ENCODE peak calls at places on chromosomes 4 and X, in eight cellular contexts. One of them, this sample, is unnamed.

GRCh38 chrX:82384401-82384800 is 1123.7 kb upstream of the POU3F4 start:
- DNase-seq in GM12864: no peak
- DNase-seq in AG08396: no peak
- DNase-seq in PC-3: no peak
- DNase-seq in effector CD4-positive, alpha-beta T cell: no peak
- DNase-seq in memory B cell: no peak
- DNase-seq in NCI-H1417: no peak
- DNase-seq in iris pigment epithelial cell: no peak
- DNase-seq in this sample: no peak

GRCh38 chr4:146335763-146336412 is 121.5 kb downstream of the REELD1 start:
- DNase-seq in NCI-H1417: peak; percentile 61
- DNase-seq in GM12864: no peak
- DNase-seq in iris pigment epithelial cell: no peak
- DNase-seq in memory B cell: no peak
- DNase-seq in effector CD4-positive, alpha-beta T cell: no peak
- DNase-seq in AG08396: no peak
- DNase-seq in PC-3: peak; percentile 69
- DNase-seq in this sample: peak; percentile 22

GRCh38 chr4:121140712-121141111 is 23.4 kb downstream of the TNIP3 start:
- DNase-seq in effector CD4-positive, alpha-beta T cell: no peak
- DNase-seq in PC-3: no peak
- DNase-seq in AG08396: no peak
- DNase-seq in GM12864: no peak
- DNase-seq in NCI-H1417: no peak
- DNase-seq in iris pigment epithelial cell: peak; percentile 66
- DNase-seq in memory B cell: no peak
- DNase-seq in this sample: no peak

GRCh38 chrX:78619829-78620228 is 39.3 kb downstream of the RTL3 start:
- DNase-seq in memory B cell: no peak
- DNase-seq in PC-3: no peak
- DNase-seq in GM12864: no peak
- DNase-seq in AG08396: no peak
- DNase-seq in iris pigment epithelial cell: peak; percentile 36
- DNase-seq in effector CD4-positive, alpha-beta T cell: no peak
- DNase-seq in NCI-H1417: no peak
- DNase-seq in this sample: no peak

GRCh38 chr4:95294291-95294690 is 254.5 kb downstream of the UNC5C start:
- DNase-seq in NCI-H1417: no peak
- DNase-seq in memory B cell: no peak
- DNase-seq in iris pigment epithelial cell: no peak
- DNase-seq in GM12864: no peak
- DNase-seq in AG08396: no peak
- DNase-seq in effector CD4-positive, alpha-beta T cell: no peak
- DNase-seq in PC-3: no peak
- DNase-seq in this sample: no peak

GRCh38 chr4:7192252-7193039 is at the start of gene SORCS2:
- DNase-seq in effector CD4-positive, alpha-beta T cell: no peak
- DNase-seq in iris pigment epithelial cell: peak; percentile 50
- DNase-seq in PC-3: peak; percentile 68
- DNase-seq in GM12864: no peak
- DNase-seq in AG08396: peak; percentile 90
- DNase-seq in NCI-H1417: peak; percentile 80
- DNase-seq in memory B cell: no peak
- DNase-seq in this sample: peak; percentile 42

GRCh38 chr4:73189274-73189810 is 69.3 kb downstream of the ANKRD17 start:
- DNase-seq in AG08396: no peak
- DNase-seq in effector CD4-positive, alpha-beta T cell: no peak
- DNase-seq in memory B cell: no peak
- DNase-seq in PC-3: no peak
- DNase-seq in iris pigment epithelial cell: peak; percentile 50
- DNase-seq in GM12864: no peak
- DNase-seq in NCI-H1417: no peak
- DNase-seq in this sample: no peak

GRCh38 chrX:46838482-46838857 is 1.6 kb downstream of the RP2 start:
- DNase-seq in AG08396: no peak
- DNase-seq in effector CD4-positive, alpha-beta T cell: no peak
- DNase-seq in NCI-H1417: no peak
- DNase-seq in memory B cell: no peak
- DNase-seq in GM12864: no peak
- DNase-seq in PC-3: no peak
- DNase-seq in iris pigment epithelial cell: peak; percentile 22
- DNase-seq in this sample: no peak

GRCh38 chr4:3736806-3737205 is 29.4 kb upstream of the ADRA2C start:
- DNase-seq in effector CD4-positive, alpha-beta T cell: no peak
- DNase-seq in iris pigment epithelial cell: no peak
- DNase-seq in NCI-H1417: no peak
- DNase-seq in PC-3: no peak
- DNase-seq in memory B cell: no peak
- DNase-seq in GM12864: no peak
- DNase-seq in AG08396: no peak
- DNase-seq in this sample: no peak

GRCh38 chrX:34509394-34509793 is 147.7 kb downstream of the TMEM47 start:
- DNase-seq in iris pigment epithelial cell: no peak
- DNase-seq in PC-3: no peak
- DNase-seq in effector CD4-positive, alpha-beta T cell: no peak
- DNase-seq in AG08396: no peak
- DNase-seq in GM12864: no peak
- DNase-seq in memory B cell: no peak
- DNase-seq in NCI-H1417: no peak
- DNase-seq in this sample: no peak

GRCh38 chrX:43958529-43958928 is 14.7 kb downstream of the NDP start:
- DNase-seq in memory B cell: no peak
- DNase-seq in effector CD4-positive, alpha-beta T cell: peak; percentile 2
- DNase-seq in GM12864: no peak
- DNase-seq in iris pigment epithelial cell: peak; percentile 80
- DNase-seq in NCI-H1417: peak; percentile 93
- DNase-seq in AG08396: peak; percentile 65
- DNase-seq in PC-3: peak; percentile 76
- DNase-seq in this sample: peak; percentile 55

GRCh38 chrX:14697453-14697852 is 168.1 kb downstream of the GLRA2 start:
- DNase-seq in NCI-H1417: peak; percentile 53
- DNase-seq in GM12864: no peak
- DNase-seq in iris pigment epithelial cell: no peak
- DNase-seq in AG08396: peak; percentile 14
- DNase-seq in PC-3: peak; percentile 69
- DNase-seq in effector CD4-positive, alpha-beta T cell: no peak
- DNase-seq in memory B cell: peak; percentile 18
- DNase-seq in this sample: peak; percentile 53

GRCh38 chr4:37268311-37268710 is 23.8 kb downstream of the NWD2 start:
- DNase-seq in effector CD4-positive, alpha-beta T cell: no peak
- DNase-seq in AG08396: no peak
- DNase-seq in PC-3: no peak
- DNase-seq in GM12864: no peak
- DNase-seq in memory B cell: no peak
- DNase-seq in NCI-H1417: no peak
- DNase-seq in iris pigment epithelial cell: no peak
- DNase-seq in this sample: no peak

GRCh38 chr4:152514356-152514755 is 21.5 kb downstream of the FBXW7 start:
- DNase-seq in AG08396: no peak
- DNase-seq in iris pigment epithelial cell: no peak
- DNase-seq in effector CD4-positive, alpha-beta T cell: no peak
- DNase-seq in memory B cell: no peak
- DNase-seq in NCI-H1417: no peak
- DNase-seq in GM12864: no peak
- DNase-seq in PC-3: no peak
- DNase-seq in this sample: no peak

GRCh38 chrX:133838761-133839676 is 146.4 kb downstream of the GPC3 start:
- DNase-seq in NCI-H1417: peak; percentile 69
- DNase-seq in PC-3: peak; percentile 67
- DNase-seq in iris pigment epithelial cell: peak; percentile 32
- DNase-seq in memory B cell: peak; percentile 27
- DNase-seq in GM12864: no peak
- DNase-seq in effector CD4-positive, alpha-beta T cell: peak; percentile 14
- DNase-seq in AG08396: peak; percentile 40
- DNase-seq in this sample: peak; percentile 33

GRCh38 chr4:38842998-38843397 is 13.6 kb downstream of the TLR6 start:
- DNase-seq in AG08396: no peak
- DNase-seq in NCI-H1417: peak; percentile 89
- DNase-seq in GM12864: no peak
- DNase-seq in memory B cell: no peak
- DNase-seq in iris pigment epithelial cell: no peak
- DNase-seq in PC-3: no peak
- DNase-seq in effector CD4-positive, alpha-beta T cell: no peak
- DNase-seq in this sample: no peak

GRCh38 chr4:53098681-53099121 is 236.6 kb downstream of the RASL11B start:
- DNase-seq in PC-3: peak; percentile 58
- DNase-seq in GM12864: no peak
- DNase-seq in effector CD4-positive, alpha-beta T cell: no peak
- DNase-seq in memory B cell: no peak
- DNase-seq in AG08396: no peak
- DNase-seq in iris pigment epithelial cell: peak; percentile 88
- DNase-seq in NCI-H1417: no peak
- DNase-seq in this sample: no peak

GRCh38 chrX:129161108-129161507 is 362.2 kb downstream of the SMARCA1 start:
- DNase-seq in iris pigment epithelial cell: no peak
- DNase-seq in NCI-H1417: no peak
- DNase-seq in effector CD4-positive, alpha-beta T cell: no peak
- DNase-seq in memory B cell: no peak
- DNase-seq in GM12864: no peak
- DNase-seq in PC-3: no peak
- DNase-seq in AG08396: no peak
- DNase-seq in this sample: no peak

GRCh38 chr4:3340703-3341088 is 47.9 kb downstream of the RGS12 start:
- DNase-seq in effector CD4-positive, alpha-beta T cell: no peak
- DNase-seq in AG08396: no peak
- DNase-seq in memory B cell: peak; percentile 6
- DNase-seq in GM12864: no peak
- DNase-seq in iris pigment epithelial cell: no peak
- DNase-seq in NCI-H1417: peak; percentile 82
- DNase-seq in PC-3: peak; percentile 17
- DNase-seq in this sample: peak; percentile 14

GRCh38 chr4:142683997-142684396 is 162.1 kb downstream of the INPP4B start:
- DNase-seq in GM12864: no peak
- DNase-seq in effector CD4-positive, alpha-beta T cell: no peak
- DNase-seq in iris pigment epithelial cell: no peak
- DNase-seq in NCI-H1417: no peak
- DNase-seq in memory B cell: no peak
- DNase-seq in AG08396: no peak
- DNase-seq in PC-3: peak; percentile 33
- DNase-seq in this sample: no peak

GRCh38 chrX:49106930-49107329 is 16.6 kb downstream of the GPKOW start:
- DNase-seq in effector CD4-positive, alpha-beta T cell: no peak
- DNase-seq in memory B cell: no peak
- DNase-seq in iris pigment epithelial cell: peak; percentile 57
- DNase-seq in NCI-H1417: peak; percentile 19
- DNase-seq in GM12864: no peak
- DNase-seq in AG08396: peak; percentile 67
- DNase-seq in PC-3: peak; percentile 34
- DNase-seq in this sample: peak; percentile 62

GRCh38 chr4:184387351-184387750 is 87.0 kb downstream of the IRF2 start:
- DNase-seq in memory B cell: no peak
- DNase-seq in AG08396: no peak
- DNase-seq in PC-3: no peak
- DNase-seq in NCI-H1417: no peak
- DNase-seq in GM12864: no peak
- DNase-seq in iris pigment epithelial cell: no peak
- DNase-seq in effector CD4-positive, alpha-beta T cell: no peak
- DNase-seq in this sample: no peak

GRCh38 chr4:169229571-169230028 is 41.2 kb downstream of the SH3RF1 start:
- DNase-seq in PC-3: peak; percentile 89
- DNase-seq in NCI-H1417: peak; percentile 75
- DNase-seq in iris pigment epithelial cell: peak; percentile 98
- DNase-seq in AG08396: peak; percentile 71
- DNase-seq in effector CD4-positive, alpha-beta T cell: no peak
- DNase-seq in GM12864: no peak
- DNase-seq in memory B cell: no peak
- DNase-seq in this sample: peak; percentile 53

GRCh38 chr4:153792893-153793227 is 4.0 kb upstream of the SFRP2 start:
- DNase-seq in AG08396: no peak
- DNase-seq in memory B cell: no peak
- DNase-seq in PC-3: no peak
- DNase-seq in GM12864: no peak
- DNase-seq in iris pigment epithelial cell: no peak
- DNase-seq in effector CD4-positive, alpha-beta T cell: no peak
- DNase-seq in NCI-H1417: no peak
- DNase-seq in this sample: no peak

GRCh38 chr4:59339631-59340030 is 1860.5 kb upstream of the ADGRL3 start:
- DNase-seq in GM12864: no peak
- DNase-seq in AG08396: no peak
- DNase-seq in iris pigment epithelial cell: no peak
- DNase-seq in memory B cell: no peak
- DNase-seq in NCI-H1417: peak; percentile 7
- DNase-seq in PC-3: no peak
- DNase-seq in effector CD4-positive, alpha-beta T cell: no peak
- DNase-seq in this sample: no peak

GRCh38 chr4:39181905-39182638 is at the start of gene WDR19:
- DNase-seq in effector CD4-positive, alpha-beta T cell: peak; percentile 98
- DNase-seq in GM12864: peak; percentile 98
- DNase-seq in PC-3: peak; percentile 98
- DNase-seq in memory B cell: peak; percentile 91
- DNase-seq in iris pigment epithelial cell: peak; percentile 99
- DNase-seq in NCI-H1417: peak; percentile 100
- DNase-seq in AG08396: peak; percentile 97
- DNase-seq in this sample: peak; percentile 98

GRCh38 chr4:157447195-157447594 is 226.7 kb downstream of the GRIA2 start:
- DNase-seq in GM12864: no peak
- DNase-seq in iris pigment epithelial cell: no peak
- DNase-seq in PC-3: peak; percentile 18
- DNase-seq in AG08396: no peak
- DNase-seq in NCI-H1417: no peak
- DNase-seq in memory B cell: no peak
- DNase-seq in effector CD4-positive, alpha-beta T cell: no peak
- DNase-seq in this sample: no peak

GRCh38 chr4:140427104-140427918 is at the start of gene CLGN:
- DNase-seq in memory B cell: peak; percentile 62
- DNase-seq in PC-3: peak; percentile 66
- DNase-seq in iris pigment epithelial cell: peak; percentile 54
- DNase-seq in NCI-H1417: peak; percentile 96
- DNase-seq in effector CD4-positive, alpha-beta T cell: no peak
- DNase-seq in AG08396: peak; percentile 74
- DNase-seq in GM12864: peak; percentile 16
- DNase-seq in this sample: peak; percentile 77

GRCh38 chr4:101081695-101082369 is 265.5 kb downstream of the PPP3CA start:
- DNase-seq in AG08396: no peak
- DNase-seq in effector CD4-positive, alpha-beta T cell: no peak
- DNase-seq in PC-3: no peak
- DNase-seq in GM12864: no peak
- DNase-seq in NCI-H1417: peak; percentile 23
- DNase-seq in memory B cell: no peak
- DNase-seq in iris pigment epithelial cell: no peak
- DNase-seq in this sample: no peak

This sample was measured in A549.